ENCODE peak calls at places on chromosome 12, in four cellular contexts. H is transverse colon; S is cardiac fibroblast; J is activated CD4-positive, alpha-beta T cell treated with anti-CD3 and anti-CD28 coated beads, Interleukin-2, amount 50 U/mL, for 1 hour. G is an unnamed sample.

GRCh38 chr12:26318661-26319068 is 123.3 kb downstream of the SSPN start:
- DNase-seq in S (peak; percentile 84), J (no peak), H (peak; percentile 37), G (no peak)

GRCh38 chr12:82407481-82407880 is 49.2 kb downstream of the METTL25 start:
- DNase-seq in J (no peak), S (peak; percentile 55), H (no peak), G (no peak)

GRCh38 chr12:47078086-47078395 is 1.4 kb upstream of the PCED1B start:
- DNase-seq in H (no peak), S (no peak), J (no peak), G (no peak)

GRCh38 chr12:130127909-130128763 is 34.1 kb upstream of the FZD10 start:
- DNase-seq in J (no peak), H (no peak), S (no peak), G (no peak)

GRCh38 chr12:219891-220352 is 6.0 kb upstream of the SLC6A12 start:
- DNase-seq in S (peak; percentile 28), J (peak; percentile 25), H (peak; percentile 74), G (no peak)

GRCh38 chr12:109681986-109682707 is 31.5 kb upstream of the FAM222A start:
- DNase-seq in S (no peak), H (no peak), J (no peak), G (no peak)

GRCh38 chr12:1533205-1533601 is 61.2 kb downstream of the FBXL14 start:
- DNase-seq in S (peak; percentile 24), H (no peak), J (no peak), G (no peak)

GRCh38 chr12:117857632-117858274 is 111.0 kb downstream of the KSR2 start:
- DNase-seq in J (peak; percentile 32), H (peak; percentile 45), S (peak; percentile 45), G (peak; percentile 19)

GRCh38 chr12:7127916-7128626 is 618 bp downstream of the RBP5 start:
- DNase-seq in J (no peak), H (no peak), S (no peak), G (no peak)

GRCh38 chr12:26109343-26109841 is 15.4 kb downstream of the BHLHE41 start:
- DNase-seq in H (no peak), J (no peak), S (peak; percentile 60), G (no peak)

GRCh38 chr12:21456291-21456780 is 18.9 kb downstream of the PYROXD1 start:
- DNase-seq in J (peak; percentile 31), H (no peak), S (no peak), G (no peak)

GRCh38 chr12:95118788-95119179 is 45.4 kb upstream of the NR2C1 start:
- DNase-seq in S (no peak), J (no peak), H (no peak), G (no peak)

GRCh38 chr12:62328296-62328921 is 68.2 kb downstream of the USP15 start:
- DNase-seq in J (no peak), S (no peak), H (no peak), G (no peak)

GRCh38 chr12:91507754-91508153 is 325.1 kb upstream of the DCN start:
- DNase-seq in J (no peak), S (peak; percentile 36), H (no peak), G (no peak)

GRCh38 chr12:77377116-77377515 is 311.7 kb upstream of the E2F7 start:
- DNase-seq in J (no peak), S (peak; percentile 74), H (no peak), G (no peak)

GRCh38 chr12:116346751-116347150 is 69.3 kb upstream of the MED13L start:
- DNase-seq in S (peak; percentile 94), J (no peak), H (no peak), G (no peak)

GRCh38 chr12:82910246-82910893 is 223.7 kb downstream of the TMTC2 start:
- DNase-seq in H (no peak), J (no peak), S (no peak), G (no peak)

GRCh38 chr12:89636776-89637160 is 71.9 kb downstream of the ATP2B1 start:
- DNase-seq in S (no peak), J (no peak), H (no peak), G (no peak)

GRCh38 chr12:18955594-18955993 is 173.9 kb upstream of the PLEKHA5 start:
- DNase-seq in S (peak; percentile 3), H (no peak), J (no peak), G (no peak)

GRCh38 chr12:130179191-130179590 is 16.9 kb downstream of the FZD10 start:
- DNase-seq in H (no peak), S (no peak), J (no peak), G (no peak)

GRCh38 chr12:122860854-122861585 is 25.8 kb downstream of the HIP1R start:
- DNase-seq in J (no peak), H (no peak), S (no peak), G (no peak)

GRCh38 chr12:48027183-48028002 is 23.1 kb upstream of the COL2A1 start:
- DNase-seq in S (no peak), J (no peak), H (no peak), G (no peak)

GRCh38 chr12:111953455-111953854 is 59.5 kb downstream of the TMEM116 start:
- DNase-seq in J (no peak), H (no peak), S (peak; percentile 68), G (no peak)

GRCh38 chr12:116864371-116865160 is 16.7 kb downstream of the HRK start:
- DNase-seq in J (no peak), S (peak; percentile 51), H (no peak), G (no peak)

GRCh38 chr12:10205251-10205807 is 7.3 kb upstream of the GABARAPL1 start:
- DNase-seq in H (no peak), S (no peak), J (no peak), G (no peak)

GRCh38 chr12:91316161-91316759 is 133.6 kb upstream of the DCN start:
- DNase-seq in J (no peak), S (peak; percentile 41), H (no peak), G (no peak)

GRCh38 chr12:130677957-130678558 is 38.0 kb downstream of the RIMBP2 start:
- DNase-seq in J (no peak), S (no peak), H (peak; percentile 55), G (no peak)

GRCh38 chr12:28191018-28191595 is 851 bp downstream of the CCDC91 start:
- DNase-seq in J (peak; percentile 32), H (peak; percentile 8), S (no peak), G (peak; percentile 17)

GRCh38 chr12:91058821-91059220 is 997 bp upstream of the KERA start:
- DNase-seq in J (no peak), H (no peak), S (no peak), G (no peak)

GRCh38 chr12:66571361-66571760 is 107.5 kb downstream of the GRIP1 start:
- DNase-seq in H (no peak), S (no peak), J (no peak), G (no peak)

GRCh38 chr12:8564656-8565055 is 24.0 kb upstream of the CLEC4E start:
- DNase-seq in S (no peak), H (no peak), J (no peak), G (no peak)

GRCh38 chr12:65364021-65364420 is 85.5 kb downstream of the MSRB3 start:
- DNase-seq in H (no peak), S (peak; percentile 60), J (no peak), G (no peak)

GRCh38 chr12:2250797-2251196 is 198.0 kb downstream of the CACNA1C start:
- DNase-seq in S (peak; percentile 34), J (no peak), H (no peak), G (no peak)

GRCh38 chr12:24075650-24076049 is 126.2 kb upstream of the SOX5 start:
- DNase-seq in H (no peak), S (no peak), J (no peak), G (no peak)

GRCh38 chr12:109069307-109070231 is 17.2 kb downstream of the USP30 start:
- DNase-seq in H (peak; percentile 81), S (no peak), J (no peak), G (no peak)

GRCh38 chr12:42625611-42626010 is 36.1 kb upstream of the PRICKLE1 start:
- DNase-seq in S (no peak), H (no peak), J (no peak), G (no peak)

GRCh38 chr12:89346741-89347324 is 5.5 kb downstream of the DUSP6 start:
- DNase-seq in S (peak; percentile 92), H (no peak), J (no peak), G (no peak)

GRCh38 chr12:29146201-29146600 is 2.9 kb upstream of the FAR2 start:
- DNase-seq in J (no peak), S (no peak), H (no peak), G (no peak)

GRCh38 chr12:67741234-67741633 is 92.7 kb downstream of the DYRK2 start:
- DNase-seq in H (no peak), J (no peak), S (no peak), G (no peak)